ENCODE peak calls at places on chromosomes 3 and 15, in five cellular contexts. K is breast epithelium; N is CD8-positive, alpha-beta memory T cell; O is WERI-Rb-1; I is esophagus muscularis mucosa. S is an unnamed sample.
A peak's percentile ranks its signal among the peaks of the same experiment; 100 is the strongest.

GRCh38 chr15:88091444-88092016 is 165.0 kb downstream of the NTRK3 start:
- DNase-seq in K (no peak), N (no peak), O (no peak), I (no peak), S (no peak)

GRCh38 chr3:169118666-169119370 is 544.7 kb downstream of the MECOM start:
- DNase-seq in K (no peak), N (no peak), O (no peak), I (no peak), S (no peak)

GRCh38 chr3:64186667-64187064 is 38.6 kb downstream of the PRICKLE2 start:
- DNase-seq in K (no peak), N (no peak), O (no peak), I (no peak), S (no peak)

GRCh38 chr15:45630958-45631691 is 3.7 kb upstream of the SQOR start:
- DNase-seq in K (no peak), N (no peak), O (no peak), I (no peak), S (no peak)

GRCh38 chr15:56733131-56734012 is at the start of gene ZNF280D:
- DNase-seq in K (peak; percentile 84), N (peak; percentile 65), O (peak; percentile 80), I (peak; percentile 95), S (peak; percentile 85)

GRCh38 chr3:65168547-65168946 is 480.7 kb upstream of the ADAMTS9 start:
- DNase-seq in K (no peak), N (no peak), O (no peak), I (no peak), S (no peak)

GRCh38 chr3:169522595-169523529 is 140.7 kb downstream of the MECOM start:
- DNase-seq in K (no peak), N (no peak), O (no peak), I (no peak), S (no peak)

GRCh38 chr3:29466442-29466841 is 185.6 kb downstream of the RBMS3 start:
- DNase-seq in K (no peak), N (no peak), O (no peak), I (no peak), S (peak; percentile 32)

GRCh38 chr3:187112934-187113793 is 26.1 kb downstream of the RPL39L start:
- DNase-seq in K (no peak), N (no peak), O (no peak), I (no peak), S (no peak)

GRCh38 chr15:62119224-62119925 is 45.7 kb downstream of the C2CD4B start:
- DNase-seq in K (no peak), N (no peak), O (no peak), I (no peak), S (no peak)

GRCh38 chr15:80989110-80989517 is 505 bp downstream of the MESD start:
- DNase-seq in K (no peak), N (no peak), O (no peak), I (no peak), S (peak; percentile 30)

GRCh38 chr15:100438570-100438969 is 90.2 kb downstream of the CERS3 start:
- DNase-seq in K (no peak), N (no peak), O (peak; percentile 59), I (no peak), S (peak; percentile 26)

GRCh38 chr3:188178293-188178950 is 24.5 kb downstream of the LPP start:
- DNase-seq in K (no peak), N (no peak), O (no peak), I (no peak), S (no peak)

GRCh38 chr15:87604857-87605446 is 651.6 kb downstream of the NTRK3 start:
- DNase-seq in K (no peak), N (no peak), O (peak; percentile 52), I (no peak), S (peak; percentile 29)

GRCh38 chr3:149678365-149678948 is 20.6 kb upstream of the WWTR1 start:
- DNase-seq in K (no peak), N (no peak), O (no peak), I (no peak), S (no peak)

GRCh38 chr15:52251144-52251860 is 44.3 kb downstream of the MYO5C start:
- DNase-seq in K (no peak), N (no peak), O (no peak), I (no peak), S (no peak)

GRCh38 chr3:134339331-134339730 is 34.9 kb downstream of the AMOTL2 start:
- DNase-seq in K (peak; percentile 30), N (no peak), O (no peak), I (no peak), S (no peak)

GRCh38 chr3:120364821-120365220 is 15.7 kb upstream of the LRRC58 start:
- DNase-seq in K (no peak), N (no peak), O (no peak), I (no peak), S (no peak)

GRCh38 chr3:66539466-66539989 is 38.7 kb upstream of the LRIG1 start:
- DNase-seq in K (no peak), N (no peak), O (no peak), I (no peak), S (no peak)

GRCh38 chr3:5298453-5298852 is 110.9 kb downstream of the EDEM1 start:
- DNase-seq in K (no peak), N (no peak), O (no peak), I (no peak), S (no peak)

GRCh38 chr15:69760890-69761568 is 308.4 kb downstream of the RPLP1 start:
- DNase-seq in K (no peak), N (peak; percentile 42), O (no peak), I (peak; percentile 87), S (no peak)

GRCh38 chr15:33310481-33311311 is at the start of gene RYR3:
- DNase-seq in K (no peak), N (no peak), O (peak; percentile 83), I (peak; percentile 90), S (no peak)

GRCh38 chr3:24100694-24101402 is 155.8 kb downstream of the NR1D2 start:
- DNase-seq in K (no peak), N (no peak), O (no peak), I (peak; percentile 80), S (no peak)

GRCh38 chr3:14537590-14538450 is 2.3 kb downstream of the GRIP2 start:
- DNase-seq in K (no peak), N (no peak), O (peak; percentile 57), I (no peak), S (no peak)

GRCh38 chr15:78321786-78322185 is 18.4 kb upstream of the CRABP1 start:
- DNase-seq in K (no peak), N (no peak), O (no peak), I (no peak), S (no peak)

GRCh38 chr3:47356201-47356600 is 24.6 kb upstream of the PTPN23 start:
- DNase-seq in K (no peak), N (no peak), O (no peak), I (no peak), S (no peak)

GRCh38 chr3:9497821-9498565 is 55.6 kb downstream of the LHFPL4 start:
- DNase-seq in K (no peak), N (no peak), O (no peak), I (no peak), S (no peak)

GRCh38 chr3:9500108-9501050 is 53.2 kb downstream of the LHFPL4 start:
- DNase-seq in K (no peak), N (peak; percentile 49), O (peak; percentile 73), I (no peak), S (peak; percentile 22)

GRCh38 chr3:9501226-9501625 is 52.4 kb downstream of the LHFPL4 start:
- DNase-seq in K (no peak), N (no peak), O (no peak), I (no peak), S (no peak)

GRCh38 chr3:9498781-9499180 is 54.8 kb downstream of the LHFPL4 start:
- DNase-seq in K (no peak), N (no peak), O (no peak), I (no peak), S (no peak)

DNA sequence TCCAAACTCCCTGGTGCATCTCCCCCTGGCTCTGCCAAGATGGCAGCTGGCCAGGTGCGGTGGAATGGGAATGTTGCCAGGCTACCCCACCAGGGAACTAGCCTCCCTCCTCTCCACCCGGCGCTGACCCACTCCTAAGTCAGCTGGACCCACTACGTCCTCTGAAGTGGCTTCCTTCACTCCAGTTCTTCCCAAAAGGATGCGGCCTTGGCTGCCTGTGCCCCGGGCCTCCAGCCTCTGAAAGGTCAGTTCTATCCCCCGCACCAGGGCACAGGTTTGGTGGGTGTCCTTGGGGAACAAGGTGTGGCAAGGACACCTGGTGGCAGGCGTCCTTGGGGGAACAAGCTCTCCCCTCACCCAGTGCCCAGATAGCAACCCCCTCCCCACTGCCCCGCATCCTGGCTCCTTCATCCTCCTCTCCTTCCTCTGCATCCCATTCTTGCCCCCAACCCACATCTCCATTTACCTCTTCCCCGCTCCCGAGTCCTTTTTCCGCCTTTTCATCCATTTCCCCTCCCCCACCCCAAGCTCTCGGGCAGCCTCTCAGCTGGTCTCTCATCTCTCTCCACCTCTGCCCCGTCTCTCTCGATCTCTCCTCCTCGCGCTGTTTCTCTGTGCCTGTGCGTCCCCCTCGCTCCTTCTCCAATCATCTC is 54.0 kb downstream of the LHFPL4 start:
- DNase-seq in K (no peak), N (no peak), O (no peak), I (no peak), S (no peak)
- H3K4me3 ChIP-seq in K (peak overlapping the region; percentile 12), N (no peak overlapping the region), O (no peak overlapping the region), I (peak overlapping the region; percentile 6), S (no peak overlapping the region)

DNA sequence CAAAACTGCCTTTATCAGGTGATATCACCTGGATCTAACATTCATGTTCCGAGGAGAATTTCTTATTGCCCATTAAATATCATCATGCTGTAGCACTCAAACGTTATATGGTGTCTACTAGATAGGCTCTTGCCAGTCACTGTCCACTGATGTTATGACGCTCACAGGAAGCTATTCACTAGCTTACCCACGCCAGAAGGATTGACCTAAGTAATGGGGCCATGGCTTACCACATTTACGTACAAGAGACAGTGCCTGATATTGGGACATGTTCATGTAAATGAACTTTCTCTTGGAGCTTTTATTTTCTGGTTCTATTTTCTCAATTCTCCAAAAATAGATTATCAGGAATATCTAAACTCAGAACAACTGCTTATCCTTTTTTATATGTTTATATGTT is 91.7 kb upstream of the NAALADL2 start:
- DNase-seq in K (no peak), N (no peak), O (no peak), I (no peak), S (no peak)
- H3K4me3 ChIP-seq in K (no peak overlapping the region), N (no peak overlapping the region), O (no peak overlapping the region), I (no peak overlapping the region), S (no peak overlapping the region)

GRCh38 chr15:91279481-91279880 is 179.4 kb downstream of the SV2B start:
- DNase-seq in K (no peak), N (no peak), O (no peak), I (no peak), S (no peak)
- H3K4me3 ChIP-seq in K (no peak overlapping the region), N (no peak overlapping the region), O (no peak overlapping the region), I (no peak overlapping the region), S (no peak overlapping the region)

DNA sequence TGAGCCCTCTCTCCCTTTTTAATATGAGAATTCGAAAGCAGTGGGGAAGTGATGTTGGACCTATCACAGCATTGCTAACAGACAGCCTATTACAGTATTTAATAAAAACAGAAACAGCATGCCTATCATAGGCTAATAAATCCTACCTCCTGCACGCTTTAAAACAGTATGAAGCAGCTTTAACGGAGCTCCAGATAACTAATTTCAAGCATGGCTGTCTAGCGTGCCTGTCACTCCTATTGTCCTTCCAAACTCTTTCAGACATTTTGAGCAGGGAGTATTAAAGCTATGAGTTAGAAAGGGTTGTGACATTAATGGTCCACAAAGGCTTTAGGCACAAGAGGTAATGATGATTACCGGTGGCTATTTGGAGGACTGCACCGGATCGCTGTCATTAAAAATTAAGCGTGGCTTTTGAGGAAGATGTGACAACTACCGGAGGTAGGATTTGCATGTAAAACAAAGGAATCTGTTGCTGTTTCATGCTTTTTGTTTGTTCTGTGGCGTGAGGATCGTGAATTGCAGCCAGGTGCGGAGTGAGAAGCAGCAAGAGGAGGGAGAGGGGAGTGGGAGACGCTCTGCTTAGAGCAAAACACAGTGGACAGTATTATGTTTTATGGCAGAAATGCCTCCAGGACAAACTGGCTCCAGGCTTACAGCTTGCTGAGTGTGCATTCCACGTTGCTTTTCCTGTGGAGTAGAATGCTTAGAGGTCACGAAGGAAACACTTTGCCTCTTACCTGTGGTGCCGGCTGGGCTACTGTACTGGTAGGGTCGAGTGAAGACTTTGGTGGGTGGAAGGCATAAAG is at the start of gene KCNMB2:
- DNase-seq in K (no peak), N (no peak), O (no peak), I (no peak), S (no peak)
- H3K4me3 ChIP-seq in K (peak within 1 kb of the TSS; percentile 64), N (no peak within 1 kb of the TSS), O (no peak within 1 kb of the TSS), I (peak within 1 kb of the TSS; percentile 44), S (peak within 1 kb of the TSS; percentile 8)